ENCODE peak calls at places on chromosomes 4 and X, in six cellular contexts. O is pancreas, P is fibroblast of the aortic adventitia, R is coronary artery, T is heart left ventricle, I is NB4. X is an unnamed sample.

GRCh38 chr4:306551-306961 is 1.3 kb upstream of the ZNF732 start:
- DNase-seq in I (peak; percentile 95), T (no peak), P (no peak), O (no peak), R (no peak), X (no peak)

GRCh38 chr4:139909036-139909435 is 243.4 kb downstream of the MGST2 start:
- DNase-seq in I (no peak), P (no peak), T (no peak), O (no peak), R (no peak), X (no peak)

GRCh38 chr4:2289955-2290333 is 28.0 kb upstream of the MXD4 start:
- DNase-seq in P (no peak), R (no peak), T (peak; percentile 11), I (no peak), O (no peak), X (no peak)

GRCh38 chrX:72208126-72208525 is 26.6 kb downstream of the PIN4 start:
- DNase-seq in O (no peak), I (no peak), P (no peak), R (no peak), T (no peak), X (no peak)

GRCh38 chrX:19177710-19178109 is 55.4 kb upstream of the ADGRG2 start:
- DNase-seq in P (peak; percentile 9), T (no peak), I (no peak), O (no peak), R (no peak), X (no peak)

GRCh38 chrX:13167444-13168207 is 123.2 kb upstream of the FAM9C start:
- DNase-seq in R (no peak), P (peak; percentile 82), O (no peak), T (no peak), I (peak; percentile 16), X (peak; percentile 2)

GRCh38 chrX:149074429-149074828 is 430.7 kb downstream of the IDS start:
- DNase-seq in I (peak; percentile 74), P (peak; percentile 36), R (no peak), T (peak; percentile 61), O (no peak), X (peak; percentile 4)

GRCh38 chr4:33054656-33055055 is 2334.5 kb downstream of the PCDH7 start:
- DNase-seq in O (no peak), R (no peak), I (no peak), P (peak; percentile 26), T (no peak), X (no peak)

GRCh38 chrX:3549442-3549875 is 164.0 kb downstream of the PRKX start:
- DNase-seq in R (no peak), P (peak; percentile 64), T (no peak), I (peak; percentile 75), O (peak; percentile 16), X (peak; percentile 42)

GRCh38 chrX:1360171-1360570 is 23.6 kb downstream of the IL3RA start:
- DNase-seq in R (no peak), P (no peak), T (no peak), I (no peak), O (no peak), X (no peak)

GRCh38 chrX:38514014-38514854 is 47.1 kb upstream of the TSPAN7 start:
- DNase-seq in I (peak; percentile 4), O (no peak), P (no peak), T (no peak), R (no peak), X (no peak)

GRCh38 chr4:183349673-183350072 is 27.4 kb upstream of the CLDN24 start:
- DNase-seq in P (no peak), R (no peak), I (no peak), O (no peak), T (no peak), X (no peak)

GRCh38 chr4:7006411-7006810 is 36.8 kb upstream of the TADA2B start:
- DNase-seq in O (no peak), I (no peak), R (no peak), P (no peak), T (no peak), X (no peak)

GRCh38 chr4:8077181-8078108 is 81.2 kb downstream of the ABLIM2 start:
- DNase-seq in T (peak; percentile 18), R (no peak), O (no peak), I (peak; percentile 83), P (no peak), X (no peak)

GRCh38 chr4:120084327-120084726 is 17.7 kb upstream of the MAD2L1 start:
- DNase-seq in I (no peak), T (no peak), R (no peak), P (no peak), O (no peak), X (no peak)

GRCh38 chrX:57669961-57670360 is 10.1 kb downstream of the NLRP2B start:
- DNase-seq in I (no peak), T (no peak), P (no peak), O (no peak), R (no peak), X (no peak)

GRCh38 chr4:40369437-40370278 is 34.5 kb downstream of the CHRNA9 start:
- DNase-seq in P (no peak), T (no peak), O (no peak), R (no peak), I (no peak), X (no peak)

GRCh38 chr4:155888171-155888570 is 15.3 kb upstream of the TDO2 start:
- DNase-seq in T (no peak), P (no peak), O (no peak), R (no peak), I (no peak), X (no peak)

GRCh38 chr4:3461515-3462291 is 1.4 kb upstream of the DOK7 start:
- DNase-seq in T (peak; percentile 86), R (peak; percentile 86), I (peak; percentile 87), O (peak; percentile 96), P (no peak), X (peak; percentile 93)

GRCh38 chr4:62342346-62342745 is 1142.2 kb downstream of the ADGRL3 start:
- DNase-seq in P (no peak), I (no peak), R (no peak), O (no peak), T (no peak), X (no peak)

GRCh38 chrX:72107320-72107719 is 24.4 kb downstream of the RTL5 start:
- DNase-seq in O (no peak), P (peak; percentile 27), T (no peak), I (peak; percentile 88), R (no peak), X (peak; percentile 59)

GRCh38 chr4:113447061-113447460 is 314.5 kb downstream of the CAMK2D start:
- DNase-seq in O (no peak), I (no peak), T (no peak), R (no peak), P (no peak), X (no peak)

GRCh38 chr4:7434766-7435150 is at the start of gene PSAPL1:
- DNase-seq in O (peak; percentile 28), R (no peak), P (peak; percentile 3), T (peak; percentile 58), I (peak; percentile 17), X (peak; percentile 70)

GRCh38 chrX:131709553-131709952 is 165.7 kb downstream of the OR13H1 start:
- DNase-seq in T (no peak), I (no peak), O (no peak), R (no peak), P (no peak), X (no peak)

GRCh38 chrX:131703646-131704045 is 159.8 kb downstream of the OR13H1 start:
- DNase-seq in I (no peak), T (no peak), R (no peak), O (no peak), P (no peak), X (no peak)

GRCh38 chrX:131704136-131704695 is 160.3 kb downstream of the OR13H1 start:
- DNase-seq in R (peak; percentile 86), P (peak; percentile 96), T (peak; percentile 87), O (peak; percentile 92), I (no peak), X (no peak)
- H3K4me3 ChIP-seq in R (peak overlapping the region; percentile 63), P (peak overlapping the region; percentile 68), T (peak overlapping the region; percentile 62), O (peak overlapping the region; percentile 50), I (no peak overlapping the region), X (no peak overlapping the region)

GRCh38 chr4:71009796-71010588 is 16.5 kb downstream of the DCK start:
- DNase-seq in P (peak; percentile 74), R (no peak), O (no peak), T (no peak), I (peak; percentile 51), X (no peak)
- H3K4me3 ChIP-seq in P (no peak overlapping the region), R (no peak overlapping the region), O (no peak overlapping the region), T (no peak overlapping the region), I (no peak overlapping the region), X (no peak overlapping the region)

GRCh38 chr4:163164110-163164509 is 2.6 kb downstream of the NAF1 start:
- DNase-seq in R (no peak), P (no peak), O (no peak), T (no peak), I (no peak), X (no peak)
- H3K4me3 ChIP-seq in R (no peak overlapping the region), P (no peak overlapping the region), O (no peak overlapping the region), T (no peak overlapping the region), I (peak overlapping the region; percentile 84), X (peak overlapping the region; percentile 95)

DNA sequence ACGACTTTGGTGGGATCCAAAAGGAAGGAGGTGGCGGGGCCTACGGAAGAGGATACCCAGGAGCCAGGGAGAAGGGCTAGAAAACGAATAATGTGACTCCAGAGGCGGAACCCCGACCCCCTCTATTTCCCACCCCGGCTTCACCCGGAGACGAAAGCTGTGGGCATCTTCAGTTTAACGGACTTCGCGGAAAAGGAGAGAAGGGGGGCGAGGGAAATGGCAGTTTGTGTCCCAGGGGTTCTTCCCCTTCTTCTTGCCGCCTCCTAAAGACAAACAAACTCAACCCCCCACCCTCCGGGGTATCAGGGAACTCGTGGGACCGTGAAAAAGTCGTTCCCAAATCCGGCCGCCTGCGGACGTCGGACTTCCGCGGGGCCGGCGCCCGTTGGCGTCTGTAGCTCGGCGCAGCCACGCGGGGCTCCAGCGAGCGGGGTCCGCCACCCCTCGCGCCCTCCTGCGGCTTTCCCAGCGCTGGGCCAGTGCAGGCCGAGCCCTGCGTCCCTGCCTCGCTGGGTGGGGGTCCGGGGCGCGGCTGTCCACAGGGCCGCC is 3.6 kb upstream of the LEF1 start:
- DNase-seq in R (no peak), O (peak; percentile 22), P (no peak), I (no peak), T (no peak), X (no peak)
- H3K4me3 ChIP-seq in R (peak overlapping the region; percentile 77), O (peak overlapping the region; percentile 51), P (no peak overlapping the region), I (no peak overlapping the region), T (peak overlapping the region; percentile 55), X (no peak overlapping the region)

GRCh38 chr4:152535903-152536544 is at the start of gene FBXW7:
- DNase-seq in O (peak; percentile 99), P (peak; percentile 98), R (peak; percentile 100), T (peak; percentile 99), I (peak; percentile 99), X (peak; percentile 96)
- H3K4me3 ChIP-seq in O (peak within 1 kb of the TSS; percentile 99), P (peak within 1 kb of the TSS; percentile 95), R (peak within 1 kb of the TSS; percentile 90), T (peak within 1 kb of the TSS; percentile 86), I (peak within 1 kb of the TSS; percentile 82), X (peak within 1 kb of the TSS; percentile 88)

DNA sequence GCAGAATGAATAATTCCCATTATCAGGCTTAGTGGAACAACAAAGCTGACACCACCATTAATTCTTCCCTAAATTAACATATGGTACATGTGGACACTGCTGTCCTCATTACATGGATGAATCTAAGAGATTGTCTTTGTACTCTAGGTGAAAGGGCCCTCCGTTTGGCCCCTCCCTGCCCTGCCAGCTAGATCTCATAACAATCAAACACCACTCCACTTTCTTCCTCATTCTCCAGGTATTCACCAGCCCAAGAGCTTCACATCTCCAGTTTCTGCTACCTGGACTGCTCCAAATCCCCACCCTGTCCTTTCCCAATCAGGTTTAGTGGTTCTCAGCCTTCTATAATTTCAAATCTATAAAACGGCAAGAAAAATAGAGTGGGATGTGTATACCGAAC is 3.8 kb downstream of the HSD17B11 start:
- DNase-seq in O (no peak), R (no peak), P (no peak), T (no peak), I (no peak), X (no peak)
- H3K4me3 ChIP-seq in O (no peak overlapping the region), R (no peak overlapping the region), P (no peak overlapping the region), T (no peak overlapping the region), I (peak overlapping the region; percentile 100), X (no peak overlapping the region)

X was measured in MG63.